ENCODE peak calls at places on chromosomes 3 and 15, in six cellular contexts. L is WTC11; A is CD4-positive, alpha-beta T cell; H is cardiac muscle cell; Z is thoracic aorta; E is neural progenitor cell. U is an unnamed sample.

GRCh38 chr3:72123908-72124441 is 339.0 kb upstream of the PROK2 start:
- DNase-seq in A (no peak), E (no peak), Z (peak), H (peak), L (no peak), U (peak)

GRCh38 chr15:85800460-85801123 is 5.9 kb upstream of the KLHL25 start:
- DNase-seq in L (no peak), H (peak), E (no peak), A (no peak), Z (peak), U (no peak)

GRCh38 chr3:70982700-70983140 is 600.8 kb downstream of the FOXP1 start:
- DNase-seq in H (peak), L (peak), E (peak), A (peak), Z (peak), U (peak)

GRCh38 chr15:35279811-35280210 is 194.7 kb upstream of the NANOGP8 start:
- DNase-seq in H (peak), A (no peak), Z (no peak), L (no peak), E (no peak), U (no peak)

GRCh38 chr3:127999509-128000106 is 52.6 kb upstream of the SEC61A1 start:
- DNase-seq in A (no peak), E (no peak), Z (no peak), H (no peak), L (no peak), U (no peak)

GRCh38 chr3:11077466-11077865 is 76.8 kb upstream of the HRH1 start:
- DNase-seq in E (no peak), L (no peak), A (no peak), Z (no peak), H (peak), U (no peak)

GRCh38 chr3:14876942-14877341 is 58.2 kb downstream of the FGD5 start:
- DNase-seq in L (no peak), H (peak), Z (peak), A (no peak), E (no peak), U (no peak)

GRCh38 chr3:78690806-78691205 is 1077.0 kb downstream of the ROBO1 start:
- DNase-seq in A (no peak), Z (no peak), E (no peak), L (no peak), H (no peak), U (no peak)

GRCh38 chr3:27976933-27977332 is 254.8 kb upstream of the EOMES start:
- DNase-seq in H (peak), L (no peak), E (no peak), A (no peak), Z (no peak), U (no peak)

GRCh38 chr3:185656321-185656840 is 70.3 kb downstream of the SENP2 start:
- DNase-seq in E (no peak), L (no peak), A (no peak), H (peak), Z (peak), U (no peak)

GRCh38 chr3:185653949-185654757 is 68.1 kb downstream of the SENP2 start:
- DNase-seq in A (no peak), H (peak), L (no peak), Z (no peak), E (no peak), U (no peak)

GRCh38 chr3:185654758-185655145 is 68.7 kb downstream of the SENP2 start:
- DNase-seq in H (no peak), Z (no peak), L (no peak), A (no peak), E (no peak), U (no peak)

GRCh38 chr3:185657211-185657610 is 71.1 kb downstream of the SENP2 start:
- DNase-seq in E (no peak), H (no peak), Z (no peak), L (no peak), A (no peak), U (no peak)

GRCh38 chr3:185655426-185656320 is 69.6 kb downstream of the SENP2 start:
- DNase-seq in A (no peak), E (no peak), H (no peak), L (no peak), Z (no peak), U (no peak)
- TF ChIP-seq CTCF in A (no peak), E (no peak), H (no peak), L (no peak), Z (no peak), U (no peak)

GRCh38 chr15:80836991-80837390 is 57.8 kb downstream of the CEMIP start:
- DNase-seq in Z (no peak), L (no peak), A (no peak), H (no peak), E (no peak), U (no peak)

GRCh38 chr15:80834906-80835305 is 55.7 kb downstream of the CEMIP start:
- DNase-seq in L (no peak), E (no peak), Z (no peak), H (no peak), A (no peak), U (no peak)

GRCh38 chr15:80836223-80836622 is 57.1 kb downstream of the CEMIP start:
- DNase-seq in Z (no peak), E (no peak), L (no peak), A (no peak), H (no peak), U (no peak)

GRCh38 chr15:80834402-80834801 is 55.2 kb downstream of the CEMIP start:
- DNase-seq in E (no peak), A (no peak), L (no peak), H (no peak), Z (no peak), U (no peak)

DNA sequence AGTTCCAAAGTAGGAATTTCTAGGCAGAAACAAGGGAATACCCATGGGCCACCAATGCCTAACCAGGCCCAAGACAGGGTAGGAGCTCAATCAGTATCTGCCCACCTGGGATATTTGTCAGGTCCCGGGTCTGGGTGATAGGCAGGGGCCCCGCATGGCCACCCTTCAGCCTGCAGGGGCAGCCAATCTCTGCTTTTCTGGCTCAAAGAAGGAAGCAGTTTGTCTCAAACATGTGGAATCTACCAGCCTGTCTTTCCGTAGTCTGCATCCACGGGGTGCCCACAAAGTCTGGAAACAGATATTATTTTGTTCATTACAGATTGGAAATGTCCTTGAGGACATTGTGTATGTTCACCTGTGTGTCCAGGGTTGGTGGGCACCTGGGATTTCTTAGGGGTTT is 56.2 kb downstream of the CEMIP start:
- DNase-seq in H (no peak), Z (no peak), L (peak), A (no peak), E (peak), U (no peak)
- TF ChIP-seq CTCF in H (peak), Z (no peak), L (no peak), A (no peak), E (peak), U (no peak)

DNA sequence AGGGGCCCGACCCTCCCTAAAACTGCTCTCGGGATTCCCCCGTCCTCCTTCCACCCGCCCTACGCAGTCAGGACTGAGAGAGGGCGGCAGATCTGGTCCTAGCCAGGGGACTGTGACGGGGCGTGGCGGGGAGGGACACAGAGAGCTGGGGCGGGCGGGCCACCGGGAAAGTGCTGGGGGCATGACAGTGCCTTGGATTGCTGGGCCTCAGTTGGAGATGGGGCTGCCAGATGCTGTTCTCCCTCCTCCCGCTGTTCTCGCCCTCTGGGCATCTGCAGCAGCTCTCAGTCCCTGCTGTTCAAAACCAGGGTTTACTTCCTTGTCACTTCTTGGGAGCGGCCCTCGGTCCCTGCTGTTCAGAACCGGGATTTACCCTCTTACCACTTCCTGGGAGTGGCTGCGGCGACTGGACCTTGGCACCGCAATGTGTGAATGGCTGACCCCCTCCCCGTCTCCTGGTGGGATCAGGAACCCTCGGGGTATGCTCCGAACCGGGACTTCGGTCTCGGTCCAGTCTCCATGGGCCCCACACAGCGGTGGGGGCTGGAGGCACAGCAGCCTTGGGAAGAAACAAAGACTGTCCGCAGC is 1.8 kb upstream of the RPP25 start:
- DNase-seq in A (no peak), H (peak), L (peak), Z (peak), E (peak), U (no peak)
- TF ChIP-seq CTCF in A (no peak), H (peak), L (no peak), Z (peak), E (peak), U (no peak)

GRCh38 chr15:57931570-57931969 is 133.9 kb downstream of the ALDH1A2 start:
- DNase-seq in A (no peak), H (no peak), L (no peak), Z (no peak), E (no peak), U (no peak)
- TF ChIP-seq CTCF in A (no peak), H (no peak), L (no peak), Z (no peak), E (no peak), U (no peak)

U was measured in GM20000.